ENCODE peak calls at places on chromosomes 13 and 19, in ten cellular contexts. I, C, S, D, Y, B, M, A, U and G are unnamed samples.

GRCh38 chr13:73952683-73953082 is 181.5 kb downstream of the KLF12 start:
- DNase-seq in I (no peak), C (peak; percentile 19), S (no peak), D (no peak), Y (no peak), B (no peak), M (peak; percentile 39), A (no peak), U (no peak), G (no peak)

GRCh38 chr19:11506101-11506555 is 489 bp upstream of the ZNF653 start:
- DNase-seq in I (no peak), C (no peak), S (no peak), D (no peak), Y (no peak), B (no peak), M (no peak), A (peak; percentile 46), U (peak; percentile 54), G (no peak)

GRCh38 chr19:17103177-17103576 is 27.6 kb downstream of the MYO9B start:
- DNase-seq in I (peak; percentile 68), C (peak; percentile 52), S (no peak), D (no peak), Y (peak; percentile 19), B (no peak), M (no peak), A (peak; percentile 19), U (no peak), G (no peak)

GRCh38 chr13:77530870-77531269 is 4.6 kb upstream of the SCEL start:
- DNase-seq in I (no peak), C (no peak), S (no peak), D (no peak), Y (no peak), B (no peak), M (no peak), A (no peak), U (no peak), G (no peak)

GRCh38 chr19:40225440-40226305 is 816 bp downstream of the CCNP start:
- DNase-seq in I (peak; percentile 52), C (no peak), S (no peak), D (no peak), Y (no peak), B (no peak), M (no peak), A (no peak), U (no peak), G (no peak)

GRCh38 chr19:14525729-14526128 is 3.7 kb upstream of the TECR start:
- DNase-seq in I (no peak), C (no peak), S (no peak), D (no peak), Y (no peak), B (no peak), M (no peak), A (no peak), U (no peak), G (no peak)

GRCh38 chr13:50198508-50198907 is 183.3 kb downstream of the KCNRG start:
- DNase-seq in I (peak; percentile 95), C (no peak), S (no peak), D (no peak), Y (no peak), B (no peak), M (no peak), A (peak; percentile 85), U (no peak), G (no peak)

GRCh38 chr19:8487137-8487851 is 15.1 kb downstream of the PRAM1 start:
- DNase-seq in I (no peak), C (no peak), S (peak; percentile 26), D (no peak), Y (no peak), B (no peak), M (no peak), A (peak; percentile 100), U (peak; percentile 83), G (peak; percentile 35)

GRCh38 chr13:100511422-100511821 is 77.2 kb downstream of the GGACT start:
- DNase-seq in I (no peak), C (no peak), S (no peak), D (no peak), Y (no peak), B (no peak), M (no peak), A (peak; percentile 67), U (no peak), G (no peak)

GRCh38 chr19:47507924-47508553 is 6.8 kb downstream of the NAPA start:
- DNase-seq in I (no peak), C (no peak), S (no peak), D (peak; percentile 38), Y (no peak), B (no peak), M (no peak), A (no peak), U (no peak), G (no peak)

GRCh38 chr13:40082644-40083043 is 427.2 kb downstream of the COG6 start:
- DNase-seq in I (no peak), C (no peak), S (no peak), D (no peak), Y (no peak), B (no peak), M (no peak), A (no peak), U (no peak), G (no peak)

GRCh38 chr13:34166406-34166805 is 348.5 kb downstream of the RFC3 start:
- DNase-seq in I (no peak), C (no peak), S (no peak), D (no peak), Y (no peak), B (no peak), M (no peak), A (no peak), U (no peak), G (no peak)

GRCh38 chr13:33547035-33547434 is 261.5 kb upstream of the STARD13 start:
- DNase-seq in I (no peak), C (no peak), S (no peak), D (no peak), Y (no peak), B (no peak), M (no peak), A (no peak), U (no peak), G (no peak)

GRCh38 chr19:48348039-48348438 is 15.7 kb downstream of the TMEM143 start:
- DNase-seq in I (no peak), C (peak; percentile 51), S (no peak), D (no peak), Y (peak; percentile 50), B (no peak), M (no peak), A (no peak), U (no peak), G (no peak)

GRCh38 chr19:961866-962620 is 22.1 kb upstream of the WDR18 start:
- DNase-seq in I (peak; percentile 25), C (peak; percentile 68), S (no peak), D (no peak), Y (no peak), B (no peak), M (no peak), A (no peak), U (no peak), G (no peak)

GRCh38 chr13:50612717-50613116 is 230.8 kb downstream of the DLEU7 start:
- DNase-seq in I (no peak), C (no peak), S (no peak), D (no peak), Y (no peak), B (no peak), M (no peak), A (no peak), U (no peak), G (no peak)

GRCh38 chr19:8052464-8052859 is at the start of gene CCL25:
- DNase-seq in I (no peak), C (no peak), S (no peak), D (no peak), Y (no peak), B (no peak), M (no peak), A (no peak), U (no peak), G (no peak)

GRCh38 chr13:88979465-88980180 is 1308.5 kb downstream of the SLITRK5 start:
- DNase-seq in I (no peak), C (no peak), S (no peak), D (no peak), Y (peak; percentile 8), B (no peak), M (no peak), A (peak; percentile 65), U (no peak), G (no peak)

GRCh38 chr13:37306778-37307544 is 201.5 kb upstream of the CSNK1A1L start:
- DNase-seq in I (peak; percentile 98), C (peak; percentile 92), S (no peak), D (no peak), Y (peak; percentile 45), B (no peak), M (peak; percentile 84), A (no peak), U (no peak), G (no peak)

GRCh38 chr19:45251452-45252354 is 632 bp downstream of the MARK4 start:
- DNase-seq in I (no peak), C (no peak), S (no peak), D (no peak), Y (no peak), B (peak; percentile 25), M (no peak), A (no peak), U (no peak), G (no peak)

GRCh38 chr13:108346376-108346775 is 76.9 kb downstream of the TNFSF13B start:
- DNase-seq in I (no peak), C (no peak), S (no peak), D (no peak), Y (no peak), B (no peak), M (no peak), A (no peak), U (no peak), G (peak; percentile 30)

GRCh38 chr19:35461050-35461449 is 13.0 kb downstream of the FFAR2 start:
- DNase-seq in I (no peak), C (no peak), S (no peak), D (no peak), Y (no peak), B (no peak), M (no peak), A (no peak), U (no peak), G (no peak)

GRCh38 chr13:58298556-58299135 is 667.1 kb downstream of the PCDH17 start:
- DNase-seq in I (no peak), C (no peak), S (no peak), D (no peak), Y (no peak), B (no peak), M (no peak), A (no peak), U (no peak), G (no peak)

GRCh38 chr13:104389722-104390121 is 1323.5 kb upstream of the SLC10A2 start:
- DNase-seq in I (peak; percentile 67), C (no peak), S (no peak), D (no peak), Y (peak; percentile 45), B (no peak), M (no peak), A (no peak), U (no peak), G (no peak)

GRCh38 chr19:43527860-43528622 is 1.0 kb upstream of the ETHE1 start:
- DNase-seq in I (peak; percentile 34), C (no peak), S (no peak), D (no peak), Y (no peak), B (peak; percentile 58), M (no peak), A (peak; percentile 33), U (no peak), G (no peak)

GRCh38 chr19:12224676-12225075 is 61.8 kb downstream of the ZNF136 start:
- DNase-seq in I (no peak), C (no peak), S (no peak), D (no peak), Y (no peak), B (no peak), M (no peak), A (no peak), U (no peak), G (no peak)

GRCh38 chr13:61810065-61810464 is 394.4 kb upstream of the PCDH20 start:
- DNase-seq in I (no peak), C (no peak), S (no peak), D (no peak), Y (no peak), B (no peak), M (no peak), A (no peak), U (no peak), G (no peak)